ENCODE peak calls at places on chromosome 20, in four cellular contexts. One of them, this sample, is unnamed.

GRCh38 chr20:8969062-8969694 is 99.7 kb upstream of the PLCB4 start:
- DNase-seq in BJ: no peak
- DNase-seq in NCI-H524: peak; percentile 28
- DNase-seq in HS-5: no peak
- DNase-seq in this sample: no peak

GRCh38 chr20:61816606-61817005 is 249.1 kb downstream of the TAF4 start:
- DNase-seq in BJ: no peak
- DNase-seq in NCI-H524: no peak
- DNase-seq in HS-5: no peak
- DNase-seq in this sample: no peak

GRCh38 chr20:41889125-41889870 is 271.1 kb upstream of the CHD6 start:
- DNase-seq in BJ: no peak
- DNase-seq in NCI-H524: peak; percentile 85
- DNase-seq in HS-5: no peak
- DNase-seq in this sample: no peak

GRCh38 chr20:53579581-53580375 is 13.9 kb downstream of the ZNF217 start:
- DNase-seq in BJ: no peak
- DNase-seq in NCI-H524: no peak
- DNase-seq in HS-5: peak; percentile 100
- DNase-seq in this sample: no peak

GRCh38 chr20:49203011-49203410 is 14.9 kb upstream of the STAU1 start:
- DNase-seq in BJ: no peak
- DNase-seq in NCI-H524: no peak
- DNase-seq in HS-5: no peak
- DNase-seq in this sample: no peak

GRCh38 chr20:61493798-61494305 is 241.8 kb downstream of the CDH4 start:
- DNase-seq in BJ: no peak
- DNase-seq in NCI-H524: no peak
- DNase-seq in HS-5: no peak
- DNase-seq in this sample: no peak

GRCh38 chr20:20637998-20638397 is 74.4 kb downstream of the RALGAPA2 start:
- DNase-seq in BJ: no peak
- DNase-seq in NCI-H524: no peak
- DNase-seq in HS-5: no peak
- DNase-seq in this sample: no peak

GRCh38 chr20:45359406-45360148 is 3.4 kb upstream of the SYS1 start:
- DNase-seq in BJ: no peak
- DNase-seq in NCI-H524: no peak
- DNase-seq in HS-5: no peak
- DNase-seq in this sample: no peak

GRCh38 chr20:3304456-3304855 is 65.5 kb upstream of the SLC4A11 start:
- DNase-seq in BJ: no peak
- DNase-seq in NCI-H524: no peak
- DNase-seq in HS-5: no peak
- DNase-seq in this sample: no peak

GRCh38 chr20:4809707-4810106 is 88.0 kb downstream of the PRND start:
- DNase-seq in BJ: no peak
- DNase-seq in NCI-H524: no peak
- DNase-seq in HS-5: no peak
- DNase-seq in this sample: no peak

GRCh38 chr20:40704828-40705227 is 15.8 kb upstream of the MAFB start:
- DNase-seq in BJ: no peak
- DNase-seq in NCI-H524: no peak
- DNase-seq in HS-5: no peak
- DNase-seq in this sample: no peak

GRCh38 chr20:34951652-34952051 is 4.0 kb downstream of the GSS start:
- DNase-seq in BJ: no peak
- DNase-seq in NCI-H524: peak; percentile 21
- DNase-seq in HS-5: no peak
- DNase-seq in this sample: no peak

GRCh38 chr20:4082406-4083102 is 67.2 kb upstream of the RNF24 start:
- DNase-seq in BJ: no peak
- DNase-seq in NCI-H524: no peak
- DNase-seq in HS-5: no peak
- DNase-seq in this sample: no peak

GRCh38 chr20:20593447-20594170 is 118.8 kb downstream of the RALGAPA2 start:
- DNase-seq in BJ: no peak
- DNase-seq in NCI-H524: peak; percentile 100
- DNase-seq in HS-5: no peak
- DNase-seq in this sample: peak; percentile 37

GRCh38 chr20:20926222-20926905 is 179.8 kb downstream of the LINC00237 start:
- DNase-seq in BJ: no peak
- DNase-seq in NCI-H524: no peak
- DNase-seq in HS-5: no peak
- DNase-seq in this sample: no peak

GRCh38 chr20:17967595-17968365 is 814 bp downstream of the SNX5 start:
- DNase-seq in BJ: no peak
- DNase-seq in NCI-H524: peak; percentile 55
- DNase-seq in HS-5: no peak
- DNase-seq in this sample: no peak

GRCh38 chr20:62942456-62942855 is 4.5 kb downstream of the GID8 start:
- DNase-seq in BJ: no peak
- DNase-seq in NCI-H524: no peak
- DNase-seq in HS-5: no peak
- DNase-seq in this sample: no peak

GRCh38 chr20:35344354-35344837 is 52.2 kb upstream of the FAM83C start:
- DNase-seq in BJ: no peak
- DNase-seq in NCI-H524: no peak
- DNase-seq in HS-5: peak; percentile 91
- DNase-seq in this sample: no peak